ENCODE peak calls at places on chromosomes 7 and 10, in nine cellular contexts. One of them, this sample, is unnamed.

GRCh38 chr10:95260397-95260881 is 30.4 kb downstream of the PDLIM1 start:
- DNase-seq in C1 segment of cervical spinal cord: no peak
- DNase-seq in activated naive CD4-positive, alpha-beta T cell: no peak
- DNase-seq in GM12865: no peak
- DNase-seq in right lobe of liver: no peak
- DNase-seq in ovary: no peak
- DNase-seq in transverse colon: no peak
- DNase-seq in fibroblast of the aortic adventitia: peak
- DNase-seq in GM20000: no peak
- DNase-seq in this sample: no peak

GRCh38 chr7:100827330-100828226 is at the start of gene EPHB4:
- DNase-seq in C1 segment of cervical spinal cord: no peak
- DNase-seq in activated naive CD4-positive, alpha-beta T cell: no peak
- DNase-seq in GM12865: no peak
- DNase-seq in right lobe of liver: peak
- DNase-seq in ovary: peak
- DNase-seq in transverse colon: peak
- DNase-seq in fibroblast of the aortic adventitia: peak
- DNase-seq in GM20000: peak
- DNase-seq in this sample: no peak

GRCh38 chr10:102313221-102313896 is 68.0 kb downstream of the GBF1 start:
- DNase-seq in C1 segment of cervical spinal cord: no peak
- DNase-seq in activated naive CD4-positive, alpha-beta T cell: no peak
- DNase-seq in GM12865: no peak
- DNase-seq in right lobe of liver: no peak
- DNase-seq in ovary: no peak
- DNase-seq in transverse colon: no peak
- DNase-seq in fibroblast of the aortic adventitia: no peak
- DNase-seq in GM20000: no peak
- DNase-seq in this sample: no peak

GRCh38 chr10:75544381-75544780 is 113.0 kb downstream of the LRMDA start:
- DNase-seq in C1 segment of cervical spinal cord: no peak
- DNase-seq in activated naive CD4-positive, alpha-beta T cell: no peak
- DNase-seq in GM12865: peak
- DNase-seq in right lobe of liver: no peak
- DNase-seq in ovary: no peak
- DNase-seq in transverse colon: no peak
- DNase-seq in fibroblast of the aortic adventitia: peak
- DNase-seq in GM20000: no peak
- DNase-seq in this sample: no peak

GRCh38 chr10:109976657-109977056 is 31.1 kb upstream of the ADD3 start:
- DNase-seq in C1 segment of cervical spinal cord: no peak
- DNase-seq in activated naive CD4-positive, alpha-beta T cell: no peak
- DNase-seq in GM12865: no peak
- DNase-seq in right lobe of liver: no peak
- DNase-seq in ovary: no peak
- DNase-seq in transverse colon: no peak
- DNase-seq in fibroblast of the aortic adventitia: no peak
- DNase-seq in GM20000: no peak
- DNase-seq in this sample: no peak

GRCh38 chr7:27641576-27642230 is 21.0 kb downstream of the HIBADH start:
- DNase-seq in C1 segment of cervical spinal cord: no peak
- DNase-seq in activated naive CD4-positive, alpha-beta T cell: no peak
- DNase-seq in GM12865: peak
- DNase-seq in right lobe of liver: no peak
- DNase-seq in ovary: no peak
- DNase-seq in transverse colon: no peak
- DNase-seq in fibroblast of the aortic adventitia: peak
- DNase-seq in GM20000: no peak
- DNase-seq in this sample: no peak

GRCh38 chr7:31735991-31736982 is 49.3 kb downstream of the PPP1R17 start:
- DNase-seq in C1 segment of cervical spinal cord: peak
- DNase-seq in activated naive CD4-positive, alpha-beta T cell: no peak
- DNase-seq in GM12865: peak
- DNase-seq in right lobe of liver: peak
- DNase-seq in ovary: peak
- DNase-seq in transverse colon: peak
- DNase-seq in fibroblast of the aortic adventitia: peak
- DNase-seq in GM20000: peak
- DNase-seq in this sample: peak

GRCh38 chr7:80060218-80060806 is 74.3 kb upstream of the GNAI1 start:
- DNase-seq in C1 segment of cervical spinal cord: peak
- DNase-seq in activated naive CD4-positive, alpha-beta T cell: no peak
- DNase-seq in GM12865: peak
- DNase-seq in right lobe of liver: no peak
- DNase-seq in ovary: no peak
- DNase-seq in transverse colon: no peak
- DNase-seq in fibroblast of the aortic adventitia: peak
- DNase-seq in GM20000: peak
- DNase-seq in this sample: peak

GRCh38 chr7:107966701-107967100 is 36.3 kb downstream of the LAMB1 start:
- DNase-seq in C1 segment of cervical spinal cord: peak
- DNase-seq in activated naive CD4-positive, alpha-beta T cell: no peak
- DNase-seq in GM12865: no peak
- DNase-seq in right lobe of liver: no peak
- DNase-seq in ovary: no peak
- DNase-seq in transverse colon: no peak
- DNase-seq in fibroblast of the aortic adventitia: peak
- DNase-seq in GM20000: no peak
- DNase-seq in this sample: peak

GRCh38 chr7:41881313-41882130 is 178.6 kb upstream of the INHBA start:
- DNase-seq in C1 segment of cervical spinal cord: no peak
- DNase-seq in activated naive CD4-positive, alpha-beta T cell: peak
- DNase-seq in GM12865: peak
- DNase-seq in right lobe of liver: peak
- DNase-seq in ovary: no peak
- DNase-seq in transverse colon: peak
- DNase-seq in fibroblast of the aortic adventitia: no peak
- DNase-seq in GM20000: peak
- DNase-seq in this sample: no peak

GRCh38 chr7:107593025-107593410 is 13.0 kb downstream of the BCAP29 start:
- DNase-seq in C1 segment of cervical spinal cord: no peak
- DNase-seq in activated naive CD4-positive, alpha-beta T cell: no peak
- DNase-seq in GM12865: no peak
- DNase-seq in right lobe of liver: no peak
- DNase-seq in ovary: no peak
- DNase-seq in transverse colon: no peak
- DNase-seq in fibroblast of the aortic adventitia: no peak
- DNase-seq in GM20000: no peak
- DNase-seq in this sample: no peak

GRCh38 chr10:101442456-101442800 is 88.5 kb downstream of the BTRC start:
- DNase-seq in C1 segment of cervical spinal cord: no peak
- DNase-seq in activated naive CD4-positive, alpha-beta T cell: no peak
- DNase-seq in GM12865: no peak
- DNase-seq in right lobe of liver: no peak
- DNase-seq in ovary: no peak
- DNase-seq in transverse colon: no peak
- DNase-seq in fibroblast of the aortic adventitia: no peak
- DNase-seq in GM20000: no peak
- DNase-seq in this sample: no peak

GRCh38 chr7:143043391-143043790 is 8.8 kb upstream of the OR6V1 start:
- DNase-seq in C1 segment of cervical spinal cord: no peak
- DNase-seq in activated naive CD4-positive, alpha-beta T cell: no peak
- DNase-seq in GM12865: peak
- DNase-seq in right lobe of liver: no peak
- DNase-seq in ovary: no peak
- DNase-seq in transverse colon: no peak
- DNase-seq in fibroblast of the aortic adventitia: peak
- DNase-seq in GM20000: no peak
- DNase-seq in this sample: no peak

GRCh38 chr7:100706672-100707311 is 871 bp downstream of the POP7 start:
- DNase-seq in C1 segment of cervical spinal cord: no peak
- DNase-seq in activated naive CD4-positive, alpha-beta T cell: no peak
- DNase-seq in GM12865: no peak
- DNase-seq in right lobe of liver: peak
- DNase-seq in ovary: no peak
- DNase-seq in transverse colon: no peak
- DNase-seq in fibroblast of the aortic adventitia: no peak
- DNase-seq in GM20000: no peak
- DNase-seq in this sample: no peak

GRCh38 chr10:14153570-14154055 is 177.1 kb downstream of the FRMD4A start:
- DNase-seq in C1 segment of cervical spinal cord: no peak
- DNase-seq in activated naive CD4-positive, alpha-beta T cell: no peak
- DNase-seq in GM12865: no peak
- DNase-seq in right lobe of liver: no peak
- DNase-seq in ovary: no peak
- DNase-seq in transverse colon: no peak
- DNase-seq in fibroblast of the aortic adventitia: no peak
- DNase-seq in GM20000: no peak
- DNase-seq in this sample: no peak